ENCODE peak calls at places on chromosomes 12 and 14, in four cellular contexts. One of them, this sample, is unnamed.

GRCh38 chr12:5554711-5555110 is 122.8 kb downstream of the NTF3 start:
- DNase-seq in GM12865: no peak
- DNase-seq in prostate gland: no peak
- DNase-seq in A549: no peak
- DNase-seq in this sample: no peak

GRCh38 chr12:45674583-45674982 is 54.9 kb upstream of the ARID2 start:
- DNase-seq in prostate gland: no peak
- DNase-seq in A549: peak
- DNase-seq in GM12865: no peak
- DNase-seq in this sample: no peak

GRCh38 chr12:96986883-96987523 is 79.9 kb downstream of the NEDD1 start:
- DNase-seq in A549: peak
- DNase-seq in GM12865: peak
- DNase-seq in prostate gland: no peak
- DNase-seq in this sample: peak

GRCh38 chr14:30450620-30451019 is 108.3 kb upstream of the G2E3 start:
- DNase-seq in A549: no peak
- DNase-seq in prostate gland: peak
- DNase-seq in GM12865: no peak
- DNase-seq in this sample: no peak

GRCh38 chr12:113369391-113369790 is 11.0 kb downstream of the PLBD2 start:
- DNase-seq in prostate gland: no peak
- DNase-seq in A549: no peak
- DNase-seq in GM12865: no peak
- DNase-seq in this sample: no peak

GRCh38 chr12:95802482-95803264 is 12.1 kb upstream of the NTN4 start:
- DNase-seq in GM12865: no peak
- DNase-seq in prostate gland: peak
- DNase-seq in A549: peak
- DNase-seq in this sample: no peak

GRCh38 chr12:47210776-47211175 is 131.0 kb upstream of the AMIGO2 start:
- DNase-seq in prostate gland: no peak
- DNase-seq in A549: no peak
- DNase-seq in GM12865: no peak
- DNase-seq in this sample: no peak

GRCh38 chr12:62799766-62800406 is 135.1 kb downstream of the PPM1H start:
- DNase-seq in A549: peak
- DNase-seq in prostate gland: peak
- DNase-seq in GM12865: peak
- DNase-seq in this sample: peak

GRCh38 chr14:37145395-37145794 is 27.0 kb downstream of the SLC25A21 start:
- DNase-seq in GM12865: no peak
- DNase-seq in prostate gland: no peak
- DNase-seq in A549: no peak
- DNase-seq in this sample: no peak

GRCh38 chr12:29582677-29583076 is 85.2 kb upstream of the OVCH1 start:
- DNase-seq in GM12865: no peak
- DNase-seq in A549: no peak
- DNase-seq in prostate gland: peak
- DNase-seq in this sample: no peak

GRCh38 chr12:89225401-89225800 is 126.9 kb downstream of the DUSP6 start:
- DNase-seq in prostate gland: no peak
- DNase-seq in GM12865: peak
- DNase-seq in A549: peak
- DNase-seq in this sample: peak

GRCh38 chr12:105978276-105978675 is 160.5 kb downstream of the NUAK1 start:
- DNase-seq in prostate gland: no peak
- DNase-seq in GM12865: no peak
- DNase-seq in A549: no peak
- DNase-seq in this sample: no peak

GRCh38 chr12:56220611-56221232 is 1.0 kb downstream of the RNF41 start:
- DNase-seq in GM12865: peak
- DNase-seq in A549: no peak
- DNase-seq in prostate gland: no peak
- DNase-seq in this sample: peak

GRCh38 chr12:54935235-54935951 is 49.2 kb downstream of the TESPA1 start:
- DNase-seq in GM12865: peak
- DNase-seq in prostate gland: peak
- DNase-seq in A549: peak
- DNase-seq in this sample: peak

GRCh38 chr12:45994736-45995135 is 4.4 kb upstream of the SCAF11 start:
- DNase-seq in A549: no peak
- DNase-seq in GM12865: no peak
- DNase-seq in prostate gland: no peak
- DNase-seq in this sample: no peak

GRCh38 chr12:69834566-69834965 is 9.5 kb downstream of the MYRFL start:
- DNase-seq in prostate gland: no peak
- DNase-seq in GM12865: no peak
- DNase-seq in A549: no peak
- DNase-seq in this sample: no peak

GRCh38 chr14:101191086-101191881 is 287.8 kb upstream of the RTL1 start:
- DNase-seq in A549: no peak
- DNase-seq in prostate gland: no peak
- DNase-seq in GM12865: no peak
- DNase-seq in this sample: no peak

GRCh38 chr14:52987514-52987913 is 36.7 kb upstream of the FERMT2 start:
- DNase-seq in GM12865: no peak
- DNase-seq in A549: no peak
- DNase-seq in prostate gland: no peak
- DNase-seq in this sample: no peak

GRCh38 chr12:130157998-130158774 is 4.1 kb upstream of the FZD10 start:
- DNase-seq in GM12865: no peak
- DNase-seq in prostate gland: no peak
- DNase-seq in A549: no peak
- DNase-seq in this sample: no peak

GRCh38 chr12:106296179-106296877 is 6.2 kb upstream of the TCP11L2 start:
- DNase-seq in A549: peak
- DNase-seq in prostate gland: no peak
- DNase-seq in GM12865: no peak
- DNase-seq in this sample: no peak

GRCh38 chr12:5808956-5809355 is 136.1 kb downstream of the ANO2 start:
- DNase-seq in GM12865: no peak
- DNase-seq in prostate gland: no peak
- DNase-seq in A549: no peak
- DNase-seq in this sample: no peak

GRCh38 chr12:23083267-23083666 is 458.3 kb downstream of the ETNK1 start:
- DNase-seq in GM12865: peak
- DNase-seq in prostate gland: no peak
- DNase-seq in A549: peak
- DNase-seq in this sample: no peak

DNA sequence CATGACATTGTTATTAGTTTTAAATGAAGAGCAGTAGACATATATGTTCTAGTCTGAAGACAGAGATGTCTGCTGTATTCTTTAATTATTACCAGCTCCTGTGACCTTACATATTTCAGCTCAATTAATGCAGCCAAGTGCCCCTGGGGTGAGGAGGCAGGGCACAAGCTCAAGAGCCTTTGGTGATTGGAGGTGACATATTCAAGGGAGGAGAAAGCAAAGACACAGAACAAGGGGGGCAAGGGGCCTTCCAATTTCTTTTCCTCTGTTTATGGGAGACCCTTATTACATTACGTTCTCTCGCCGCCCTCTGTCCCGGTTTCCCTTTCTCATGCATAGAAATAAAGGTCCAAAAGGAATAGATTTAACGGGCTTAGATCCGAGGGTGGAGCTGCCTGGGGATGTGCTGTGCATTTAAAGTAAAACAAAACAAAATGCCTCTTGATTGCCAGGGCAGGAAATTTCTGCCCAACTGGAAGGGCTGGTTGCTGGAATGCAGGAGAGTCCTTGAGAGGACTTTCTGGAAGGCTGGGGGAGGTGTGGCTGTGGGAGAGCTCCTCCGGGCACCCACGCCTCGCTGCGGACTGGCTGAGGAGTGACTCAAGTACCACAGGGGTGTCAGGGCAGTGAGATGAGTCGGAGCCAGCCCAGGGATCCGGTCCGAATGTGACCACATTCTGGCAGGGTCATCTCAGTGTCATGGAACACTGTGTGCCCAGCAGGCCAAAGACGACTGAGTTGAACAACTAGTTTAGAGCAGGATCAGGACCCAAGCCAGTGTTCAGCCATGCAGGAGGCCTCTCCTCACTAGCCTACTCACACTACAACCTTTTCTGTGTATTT is 32.1 kb upstream of the GSG1 start:
- DNase-seq in GM12865: no peak
- DNase-seq in prostate gland: peak
- DNase-seq in A549: peak
- DNase-seq in this sample: no peak
- TF ChIP-seq CTCF in GM12865: no peak
- TF ChIP-seq CTCF in prostate gland: no peak
- TF ChIP-seq CTCF in A549: no peak
- TF ChIP-seq CTCF in this sample: no peak

DNA sequence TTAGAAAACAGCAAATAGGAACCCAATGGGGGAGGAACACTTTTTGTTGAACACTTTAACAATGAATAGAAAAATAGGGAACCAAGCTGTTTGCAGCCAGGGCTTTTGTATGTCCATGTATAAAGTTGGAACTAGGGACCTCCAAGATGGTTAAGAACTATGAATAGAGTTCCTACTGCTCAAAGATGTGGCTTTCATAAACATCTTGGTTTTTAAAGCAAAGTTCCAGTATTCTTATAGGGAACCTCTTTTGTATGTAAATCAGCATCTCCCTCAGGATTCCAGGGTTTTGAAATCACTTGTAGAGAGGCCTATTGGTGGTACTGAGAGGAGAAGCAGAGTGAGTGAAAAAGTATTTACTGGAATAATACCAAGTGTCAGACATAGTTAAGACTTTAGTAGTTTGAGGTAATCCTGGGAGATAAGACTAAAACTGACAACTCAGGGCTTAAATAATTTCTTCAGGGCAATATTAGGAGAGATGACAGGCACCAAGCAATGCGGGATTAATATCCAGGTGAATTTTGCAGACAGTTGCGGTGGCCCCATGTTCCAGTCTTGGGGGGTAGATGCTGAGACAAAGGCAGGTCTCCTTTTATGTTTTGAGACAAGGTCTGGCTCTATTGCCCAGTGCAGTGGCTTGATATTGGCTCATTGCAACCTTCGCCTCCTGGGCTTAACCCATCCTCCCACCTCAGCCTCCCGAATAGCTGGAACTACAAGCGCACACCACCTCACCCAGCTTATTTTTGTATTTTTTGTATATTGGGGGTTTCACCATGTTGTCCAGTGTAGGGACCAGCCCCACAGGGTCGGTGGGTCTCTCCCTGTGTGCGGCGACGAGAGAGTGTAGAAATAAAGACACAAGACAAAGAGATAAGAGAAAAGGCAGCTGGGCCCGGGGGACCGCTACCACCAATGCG is 10.4 kb upstream of the EID3 start:
- DNase-seq in GM12865: no peak
- DNase-seq in prostate gland: no peak
- DNase-seq in A549: peak
- DNase-seq in this sample: no peak
- TF ChIP-seq CTCF in GM12865: no peak
- TF ChIP-seq CTCF in prostate gland: no peak
- TF ChIP-seq CTCF in A549: no peak
- TF ChIP-seq CTCF in this sample: no peak

DNA sequence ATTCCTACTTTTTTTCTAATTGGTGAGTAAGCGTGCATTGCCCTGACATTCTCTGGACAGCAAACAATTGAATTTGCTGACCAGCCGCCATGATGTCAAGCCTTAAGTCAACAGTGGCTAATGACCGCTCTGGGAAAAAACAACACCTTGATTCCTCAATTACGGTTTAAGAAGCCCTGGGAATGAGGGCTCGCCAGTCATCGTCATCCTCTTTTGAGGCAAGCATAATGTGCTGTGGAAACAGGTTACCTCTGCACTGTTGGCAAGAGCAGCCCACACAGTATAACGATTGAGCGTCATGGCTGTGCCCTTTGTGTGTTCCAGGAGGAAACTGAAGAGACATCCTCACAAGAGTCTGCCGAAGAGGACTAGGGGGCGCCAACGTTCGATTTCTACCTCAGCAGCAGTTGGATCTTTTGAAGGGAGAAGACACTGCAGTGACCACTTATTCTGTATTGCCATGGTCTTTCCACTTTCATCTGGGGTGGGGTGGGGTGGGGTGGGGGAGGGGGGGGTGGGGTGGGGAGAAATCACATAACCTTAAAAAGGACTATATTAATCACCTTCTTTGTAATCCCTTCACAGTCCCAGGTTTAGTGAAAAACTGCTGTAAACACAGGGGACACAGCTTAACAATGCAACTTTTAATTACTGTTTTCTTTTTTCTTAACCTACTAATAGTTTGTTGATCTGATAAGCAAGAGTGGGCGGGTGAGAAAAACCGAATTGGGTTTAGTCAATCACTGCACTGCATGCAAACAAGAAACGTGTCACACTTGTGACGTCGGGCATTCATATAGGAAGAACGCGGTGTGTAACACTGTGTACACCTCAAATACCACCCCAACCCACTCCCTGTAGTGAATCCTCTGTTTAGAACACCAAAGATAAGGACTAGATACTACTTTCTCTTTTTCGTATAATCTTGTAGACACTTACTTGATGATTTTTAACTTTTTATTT is 138.9 kb downstream of the HMGA2 start:
- DNase-seq in GM12865: peak
- DNase-seq in A549: peak
- DNase-seq in prostate gland: no peak
- DNase-seq in this sample: no peak
- TF ChIP-seq CTCF in GM12865: peak
- TF ChIP-seq CTCF in A549: peak
- TF ChIP-seq CTCF in prostate gland: no peak
- TF ChIP-seq CTCF in this sample: peak

GRCh38 chr14:22814373-22814772 is 862 bp downstream of the SLC7A7 start:
- DNase-seq in A549: no peak
- DNase-seq in prostate gland: no peak
- DNase-seq in GM12865: no peak
- DNase-seq in this sample: no peak
- TF ChIP-seq CTCF in A549: no peak
- TF ChIP-seq CTCF in prostate gland: no peak
- TF ChIP-seq CTCF in GM12865: no peak
- TF ChIP-seq CTCF in this sample: no peak

GRCh38 chr12:25960176-25960575 is 1.7 kb downstream of the RASSF8 start:
- DNase-seq in GM12865: no peak
- DNase-seq in A549: peak
- DNase-seq in prostate gland: no peak
- DNase-seq in this sample: no peak
- TF ChIP-seq CTCF in GM12865: no peak
- TF ChIP-seq CTCF in A549: no peak
- TF ChIP-seq CTCF in prostate gland: no peak
- TF ChIP-seq CTCF in this sample: no peak

DNA sequence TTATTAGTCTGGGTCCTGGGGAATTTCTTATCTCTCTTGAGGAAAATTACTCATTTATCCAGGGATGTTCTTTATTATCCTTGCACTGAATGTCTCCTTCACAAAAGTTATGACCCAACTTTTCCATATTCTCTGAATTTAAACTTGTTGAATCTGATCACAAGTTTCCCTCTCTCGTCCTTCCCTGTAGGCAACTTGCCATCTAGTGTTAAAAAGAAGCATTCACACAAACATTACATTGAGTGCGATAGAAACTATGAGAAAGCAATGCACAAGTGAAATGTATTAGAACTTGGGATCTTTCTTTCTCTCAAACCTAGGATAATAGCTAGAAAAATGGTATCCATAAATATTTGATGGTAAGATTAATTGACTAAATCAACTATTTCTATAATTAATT is 608.4 kb downstream of the FSCB start:
- DNase-seq in A549: peak
- DNase-seq in prostate gland: no peak
- DNase-seq in GM12865: no peak
- DNase-seq in this sample: no peak
- TF ChIP-seq CTCF in A549: no peak
- TF ChIP-seq CTCF in prostate gland: no peak
- TF ChIP-seq CTCF in GM12865: no peak
- TF ChIP-seq CTCF in this sample: no peak

GRCh38 chr12:15858348-15858747 is 23.8 kb upstream of the STRAP start:
- DNase-seq in A549: no peak
- DNase-seq in prostate gland: no peak
- DNase-seq in GM12865: no peak
- DNase-seq in this sample: no peak
- TF ChIP-seq CTCF in A549: peak
- TF ChIP-seq CTCF in prostate gland: no peak
- TF ChIP-seq CTCF in GM12865: no peak
- TF ChIP-seq CTCF in this sample: no peak